ENCODE peak calls at places on chromosomes 4 and X, in nine cellular contexts. T, E, U, Q, A, P, F, K and M are unnamed samples.

GRCh38 chr4:101244349-101244748 is 103.0 kb downstream of the PPP3CA start:
- DNase-seq in T (no peak), E (no peak), U (no peak), Q (no peak), A (no peak), P (no peak), F (no peak), K (no peak), M (no peak)

GRCh38 chrX:137425273-137425902 is 140.5 kb upstream of the ZIC3 start:
- DNase-seq in T (no peak), E (no peak), U (no peak), Q (no peak), A (no peak), P (no peak), F (no peak), K (no peak), M (no peak)

GRCh38 chr4:151218343-151218742 is 58.6 kb upstream of the PRSS48 start:
- DNase-seq in T (peak), E (no peak), U (no peak), Q (no peak), A (no peak), P (no peak), F (no peak), K (no peak), M (no peak)

GRCh38 chr4:155071962-155072361 is 136.5 kb upstream of the NPY2R start:
- DNase-seq in T (no peak), E (no peak), U (no peak), Q (no peak), A (no peak), P (no peak), F (no peak), K (no peak), M (no peak)

GRCh38 chr4:11765849-11766453 is 337.3 kb upstream of the HS3ST1 start:
- DNase-seq in T (peak), E (peak), U (no peak), Q (no peak), A (peak), P (no peak), F (peak), K (no peak), M (no peak)

GRCh38 chrX:16305187-16305586 is 137.9 kb downstream of the MAGEB17 start:
- DNase-seq in T (no peak), E (no peak), U (no peak), Q (no peak), A (no peak), P (no peak), F (no peak), K (no peak), M (no peak)

GRCh38 chrX:151780621-151781020 is 46.1 kb downstream of the CNGA2 start:
- DNase-seq in T (no peak), E (no peak), U (no peak), Q (no peak), A (no peak), P (no peak), F (no peak), K (no peak), M (no peak)

GRCh38 chr4:52071786-52072552 is 20.9 kb downstream of the SPATA18 start:
- DNase-seq in T (no peak), E (no peak), U (no peak), Q (no peak), A (no peak), P (no peak), F (no peak), K (no peak), M (no peak)

GRCh38 chrX:42135583-42136228 is 212.4 kb upstream of the CASK start:
- DNase-seq in T (no peak), E (no peak), U (no peak), Q (no peak), A (no peak), P (no peak), F (no peak), K (no peak), M (no peak)

GRCh38 chr4:169267070-169267469 is 3.7 kb downstream of the SH3RF1 start:
- DNase-seq in T (no peak), E (no peak), U (no peak), Q (no peak), A (no peak), P (no peak), F (no peak), K (no peak), M (no peak)